ENCODE peak calls at places on chromosomes 13 and 19, in four cellular contexts. One of them, this sample, is unnamed.

GRCh38 chr13:23414682-23415081 is 18.8 kb downstream of the SACS start:
- DNase-seq in AML-193: no peak
- DNase-seq in mesenteric fat pad: no peak
- DNase-seq in ACHN: no peak
- DNase-seq in this sample: no peak

GRCh38 chr19:41753936-41754529 is 1.3 kb upstream of the CEACAM6 start:
- DNase-seq in AML-193: peak; percentile 36
- DNase-seq in mesenteric fat pad: no peak
- DNase-seq in ACHN: peak; percentile 44
- DNase-seq in this sample: no peak

GRCh38 chr19:36212895-36213294 is 1.6 kb downstream of the ZNF565 start:
- DNase-seq in AML-193: no peak
- DNase-seq in mesenteric fat pad: no peak
- DNase-seq in ACHN: no peak
- DNase-seq in this sample: no peak

GRCh38 chr13:109465151-109465550 is 321.2 kb downstream of the IRS2 start:
- DNase-seq in AML-193: no peak
- DNase-seq in mesenteric fat pad: no peak
- DNase-seq in ACHN: no peak
- DNase-seq in this sample: no peak

GRCh38 chr19:41238244-41238643 is 19.2 kb downstream of the AXL start:
- DNase-seq in AML-193: no peak
- DNase-seq in mesenteric fat pad: no peak
- DNase-seq in ACHN: no peak
- DNase-seq in this sample: no peak

GRCh38 chr13:51997641-51998330 is 13.5 kb downstream of the ATP7B start:
- DNase-seq in AML-193: no peak
- DNase-seq in mesenteric fat pad: no peak
- DNase-seq in ACHN: no peak
- DNase-seq in this sample: no peak

GRCh38 chr19:44807162-44807561 is 1.7 kb upstream of the BCAM start:
- DNase-seq in AML-193: no peak
- DNase-seq in mesenteric fat pad: no peak
- DNase-seq in ACHN: peak; percentile 18
- DNase-seq in this sample: no peak

GRCh38 chr13:101979825-101980224 is 422.0 kb downstream of the FGF14 start:
- DNase-seq in AML-193: no peak
- DNase-seq in mesenteric fat pad: no peak
- DNase-seq in ACHN: no peak
- DNase-seq in this sample: no peak

GRCh38 chr19:19033426-19034203 is at the start of the genes ARMC6 and SUGP2:
- DNase-seq in AML-193: peak; percentile 84
- DNase-seq in mesenteric fat pad: peak; percentile 97
- DNase-seq in ACHN: peak; percentile 81
- DNase-seq in this sample: no peak